ENCODE peak calls at places on chromosomes 4 and X, in eight cellular contexts. R is stimulated activated CD8-positive, alpha-beta memory T cell treated with anti-CD3 and anti-CD28 coated beads, Interleukin-15, amount 100 ng/mL, for 4 hours; L is ELR; M is HEK293T; O is activated CD8-positive, alpha-beta T cell treated with anti-CD3 and anti-CD28 coated beads for 36 hours; E is OCI-LY7; T is activated T-helper 1 cell treated with anti-CD3 and anti-CD28 coated beads, Interleukin-12 subunit alpha, Interleukin-12 subunit beta, Interleukin-2, Interleukin-4 antibody, amounts not matched to agents 30 ng/mL and 10 ng/mL and 1 ng/mL, durations not matched to agents 14 hours and 24 hours and 36 hours; U is NCI-H2081. J is an unnamed sample.

GRCh38 chrX:40550069-40550468 is 30.7 kb upstream of the ATP6AP2 start:
- DNase-seq in R (no peak), L (no peak), M (no peak), O (no peak), E (no peak), T (no peak), U (peak; percentile 68), J (no peak)

GRCh38 chrX:46686003-46686645 is 72.8 kb downstream of the SLC9A7 start:
- DNase-seq in R (peak; percentile 1), L (peak; percentile 62), M (peak; percentile 61), O (peak; percentile 53), E (peak; percentile 54), T (peak; percentile 4), U (peak; percentile 27), J (peak; percentile 66)

GRCh38 chr4:114100288-114101031 is 121.0 kb upstream of the ARSJ start:
- DNase-seq in R (no peak), L (no peak), M (no peak), O (no peak), E (no peak), T (no peak), U (no peak), J (peak; percentile 29)

GRCh38 chr4:151197258-151197657 is 79.7 kb upstream of the PRSS48 start:
- DNase-seq in R (no peak), L (peak; percentile 22), M (no peak), O (no peak), E (no peak), T (no peak), U (no peak), J (no peak)

GRCh38 chr4:53128959-53129358 is 236.9 kb downstream of the SCFD2 start:
- DNase-seq in R (no peak), L (no peak), M (no peak), O (no peak), E (no peak), T (no peak), U (no peak), J (peak; percentile 77)

GRCh38 chrX:13506574-13506973 is 62.8 kb upstream of the EGFL6 start:
- DNase-seq in R (peak; percentile 20), L (peak; percentile 50), M (peak; percentile 59), O (peak; percentile 55), E (peak; percentile 51), T (peak; percentile 2), U (peak; percentile 25), J (peak; percentile 63)

GRCh38 chr4:164856396-164856795 is 20.6 kb upstream of the APELA start:
- DNase-seq in R (no peak), L (no peak), M (no peak), O (no peak), E (no peak), T (no peak), U (no peak), J (no peak)

GRCh38 chr4:77155631-77156345 is 1.2 kb upstream of the CCNG2 start:
- DNase-seq in R (no peak), L (no peak), M (no peak), O (no peak), E (peak; percentile 38), T (no peak), U (peak; percentile 70), J (no peak)